ENCODE peak calls at places on chromosomes 2 and 18, in five cellular contexts. E is HepG2, M is tibial nerve, S is HL-60, K is left ventricle myocardium inferior. A is an unnamed sample. For H3K27me3, the result is how much of the 10 kb centered on the place peaks cover.

GRCh38 chr2:33085646-33086045 is 138.9 kb downstream of the LTBP1 start:
- DNase-seq in E (no peak), M (no peak), S (no peak), K (no peak), A (no peak)

GRCh38 chr18:34817636-34818035 is 107.5 kb downstream of the DTNA start:
- DNase-seq in M (no peak), K (no peak), E (no peak), S (no peak), A (no peak)

GRCh38 chr2:102660070-102660469 is 40.7 kb downstream of the SLC9A2 start:
- DNase-seq in E (no peak), K (no peak), S (no peak), M (no peak), A (no peak)

GRCh38 chr18:63451774-63452173 is 25.0 kb upstream of the SERPINB5 start:
- DNase-seq in K (no peak), M (no peak), E (no peak), S (no peak), A (no peak)

GRCh38 chr2:133498615-133499585 is 69.4 kb downstream of the NCKAP5 start:
- DNase-seq in E (no peak), M (no peak), K (no peak), S (no peak), A (no peak)

GRCh38 chr2:72041638-72042111 is 106.0 kb downstream of the CYP26B1 start:
- DNase-seq in S (no peak), M (no peak), K (no peak), E (no peak), A (no peak)

GRCh38 chr2:210199186-210199765 is 26.0 kb downstream of the ACADL start:
- DNase-seq in E (peak), S (no peak), M (no peak), K (no peak), A (no peak)

GRCh38 chr18:30970201-30970816 is 72.2 kb downstream of the DSC3 start:
- DNase-seq in E (peak), M (no peak), S (peak), K (no peak), A (no peak)

GRCh38 chr2:50444286-50444685 is 587.6 kb downstream of the NRXN1 start:
- DNase-seq in S (no peak), E (no peak), M (no peak), K (no peak), A (no peak)

GRCh38 chr2:58571181-58571852 is 330.2 kb upstream of the FANCL start:
- DNase-seq in K (no peak), S (peak), E (peak), M (no peak), A (no peak)

GRCh38 chr2:67985586-67985985 is 77.2 kb downstream of the C1D start:
- DNase-seq in M (no peak), K (no peak), S (no peak), E (no peak), A (no peak)

GRCh38 chr18:35116784-35117318 is 75.6 kb downstream of the MAPRE2 start:
- DNase-seq in E (no peak), M (no peak), K (no peak), S (no peak), A (no peak)

GRCh38 chr18:23719634-23720201 is 30.5 kb downstream of the LAMA3 start:
- DNase-seq in S (no peak), K (no peak), E (peak), M (no peak), A (no peak)

GRCh38 chr2:30778611-30779010 is 28.6 kb downstream of the CAPN13 start:
- DNase-seq in M (no peak), S (no peak), E (no peak), K (no peak), A (peak)

GRCh38 chr2:180979935-180980184 is 545 bp upstream of the UBE2E3 start:
- DNase-seq in S (no peak), M (no peak), K (no peak), E (no peak), A (no peak)

GRCh38 chr2:231160701-231161100 is 35.9 kb upstream of the HTR2B start:
- DNase-seq in S (no peak), E (no peak), M (no peak), K (no peak), A (no peak)

GRCh38 chr2:219769044-219770030 is 141.9 kb downstream of the SLC4A3 start:
- DNase-seq in M (no peak), E (no peak), K (peak), S (no peak), A (no peak)

GRCh38 chr18:21194871-21195771 is 46.9 kb upstream of the GREB1L start:
- DNase-seq in S (peak), K (no peak), M (no peak), E (peak), A (no peak)

DNA sequence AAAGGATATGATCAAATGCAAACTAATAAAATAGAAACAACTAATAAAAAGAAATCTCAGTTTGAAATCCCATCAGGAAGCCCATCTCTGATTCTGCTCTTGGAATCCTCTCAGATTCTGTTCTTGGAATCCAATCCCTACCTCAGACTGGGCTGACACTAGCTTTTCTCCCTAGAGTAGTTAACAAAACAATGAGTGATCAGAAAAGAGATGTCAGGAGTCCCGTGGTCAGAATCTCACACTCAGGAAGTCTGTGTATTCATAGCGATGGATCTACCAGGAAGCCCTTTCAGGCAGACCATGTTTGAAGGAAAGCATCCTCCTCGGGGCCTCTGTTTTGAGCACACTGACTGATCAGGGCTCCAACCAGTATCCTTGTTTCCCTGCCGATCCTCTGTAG is 150.6 kb downstream of the THADA start:
- DNase-seq in M (no peak), S (no peak), K (no peak), E (no peak), A (no peak)
- H3K27ac ChIP-seq in M (peak), S (no peak), K (peak), E (no peak), A (no peak)

GRCh38 chr2:63066838-63067237 is 16.2 kb downstream of the OTX1 start:
- DNase-seq in S (no peak), E (no peak), K (no peak), M (no peak), A (no peak)
- H3K27me3 ChIP-seq in S (under half), E (under half), K (half or more), M (under half), A (under half)

DNA sequence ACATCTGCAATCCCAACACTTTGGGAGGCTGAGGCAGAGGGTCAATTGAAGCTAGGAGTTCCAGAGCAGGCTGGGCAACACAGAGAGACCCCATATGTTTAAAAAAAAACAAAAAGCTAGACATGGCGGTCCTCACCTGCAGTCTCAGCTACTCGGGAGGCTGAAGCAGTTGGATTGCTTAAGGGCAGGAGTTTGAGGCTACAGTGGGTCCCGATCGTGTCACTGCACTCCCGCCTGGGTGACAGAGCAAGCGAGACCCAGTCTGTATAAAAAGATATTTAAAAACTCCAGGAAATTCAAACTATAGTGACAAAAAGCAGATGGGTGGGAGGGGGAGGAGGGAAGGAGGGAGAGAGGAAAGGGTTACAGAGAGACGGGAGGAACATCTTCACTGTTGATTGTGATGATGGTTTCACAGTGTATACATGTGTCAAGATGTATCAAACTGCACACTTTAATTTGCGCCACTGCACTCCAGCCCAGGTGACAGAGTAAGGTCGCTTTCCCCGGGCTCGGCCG is 942 bp upstream of the ZNF236 start:
- DNase-seq in S (peak), E (no peak), K (no peak), M (no peak), A (no peak)
- H3K27ac ChIP-seq in S (peak), E (peak), K (peak), M (peak), A (peak)

DNA sequence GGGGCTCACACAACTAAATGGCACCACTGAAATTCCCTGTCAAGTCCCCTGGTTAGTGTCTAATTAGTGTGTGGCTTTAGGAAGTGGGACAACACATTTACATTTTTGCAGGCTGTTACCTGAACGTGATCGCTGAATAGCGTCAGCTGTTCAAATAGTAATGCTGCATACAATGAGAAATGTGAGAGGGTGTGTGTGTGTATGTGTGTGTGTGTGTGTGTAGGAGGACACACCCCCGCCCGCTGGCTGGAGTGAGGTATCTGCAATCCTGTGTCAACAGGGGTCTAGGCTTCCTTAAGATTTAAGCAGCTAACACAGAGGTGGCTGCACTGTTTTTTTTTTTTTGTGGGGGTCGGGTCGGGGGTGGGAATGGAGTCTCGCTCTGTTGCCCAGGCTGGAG is 4.8 kb upstream of the LYPD6B start:
- DNase-seq in M (no peak), E (no peak), S (no peak), K (no peak), A (no peak)
- H3K27me3 ChIP-seq in M (under half), E (under half), S (under half), K (half or more), A (under half)

GRCh38 chr2:64325852-64326577 is 127.9 kb upstream of the LGALSL start:
- DNase-seq in M (no peak), S (no peak), K (no peak), E (no peak), A (no peak)
- H3K27ac ChIP-seq in M (no peak), S (no peak), K (no peak), E (no peak), A (no peak)

DNA sequence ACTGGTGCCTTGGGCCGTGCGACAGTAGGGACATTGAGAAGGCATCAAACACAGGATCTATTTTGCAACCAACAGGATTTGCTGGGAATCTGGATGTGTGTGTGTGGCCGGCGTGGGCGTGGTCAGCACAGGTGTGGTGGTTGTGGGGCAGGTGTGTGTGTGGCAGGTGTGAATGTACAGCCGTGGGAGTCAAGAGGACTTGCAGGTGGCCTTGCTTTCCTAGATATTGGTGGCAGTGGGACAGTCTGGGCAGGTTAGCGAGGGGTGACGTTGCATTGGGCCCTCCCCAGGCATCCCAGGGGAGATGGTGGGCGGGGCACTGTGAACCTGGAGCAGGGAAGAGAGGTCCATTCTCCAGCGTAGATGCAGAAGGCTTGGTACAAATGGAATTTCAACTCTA is 3.2 kb upstream of the LIMS2 start:
- DNase-seq in S (no peak), K (no peak), E (no peak), M (no peak), A (no peak)
- H3K27me3 ChIP-seq in S (under half), K (under half), E (under half), M (under half), A (under half)

GRCh38 chr18:13405305-13406038 is 186.9 kb downstream of the LDLRAD4 start:
- DNase-seq in K (no peak), E (no peak), S (no peak), M (no peak), A (no peak)
- H3K27ac ChIP-seq in K (no peak), E (no peak), S (no peak), M (no peak), A (no peak)

DNA sequence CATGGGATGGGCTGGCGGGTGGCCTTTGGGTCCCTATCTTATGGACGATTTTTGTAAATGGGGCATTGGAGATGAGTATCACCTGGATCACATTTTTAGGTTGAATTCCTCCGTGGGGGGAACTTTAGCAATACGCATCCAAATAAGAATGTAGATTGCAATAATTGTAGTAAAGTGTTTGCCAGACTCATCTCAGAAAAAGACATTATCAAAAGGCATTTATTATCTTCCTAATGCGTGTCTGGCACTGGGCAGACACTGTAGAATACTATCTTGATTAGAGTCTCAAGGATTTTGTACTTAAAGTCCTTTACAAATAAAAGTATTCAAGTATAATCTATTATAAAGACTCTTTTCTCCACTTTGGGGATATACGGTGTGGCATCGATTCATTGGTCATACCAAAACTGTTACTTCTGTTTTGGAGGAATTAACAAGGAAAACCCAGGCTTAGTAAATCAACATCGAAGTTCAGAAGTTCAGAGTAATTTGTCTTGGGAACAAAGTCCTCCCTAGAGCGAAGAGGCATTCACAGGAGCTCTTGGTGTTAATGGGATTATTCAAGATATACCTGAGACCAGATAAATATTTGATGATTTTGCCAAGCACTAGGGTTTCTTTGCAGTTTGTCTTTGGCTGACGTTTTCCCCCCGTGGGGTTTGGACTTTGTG is 568 bp upstream of the ACKR3 start:
- DNase-seq in K (no peak), M (no peak), E (no peak), S (no peak), A (no peak)
- H3K27me3 ChIP-seq in K (under half), M (under half), E (under half), S (under half), A (under half)

DNA sequence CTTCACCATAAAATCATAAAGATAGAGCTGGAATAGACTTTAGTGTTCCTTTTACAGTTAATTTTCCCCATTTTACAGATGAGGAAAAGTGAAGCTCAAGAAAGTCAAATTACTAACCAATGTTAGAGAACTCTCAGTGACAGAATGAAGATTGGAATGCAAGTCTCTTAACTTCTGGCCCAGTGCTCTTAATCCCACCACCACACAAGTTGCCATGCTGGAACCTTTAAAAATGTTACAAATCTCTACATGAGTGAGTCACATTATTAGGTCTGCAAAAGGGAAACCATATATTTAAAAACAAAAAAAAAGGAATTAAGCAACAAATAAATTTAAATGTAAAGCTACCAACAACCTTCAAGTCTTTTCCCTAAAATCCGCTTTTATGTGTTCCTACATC is 3.5 kb downstream of the NCKAP1 start:
- DNase-seq in E (no peak), S (no peak), M (no peak), K (no peak), A (no peak)
- H3K27ac ChIP-seq in E (no peak), S (no peak), M (peak), K (peak), A (peak)